ENCODE peak calls at places on chromosome 16, in nine cellular contexts. One of them, this sample, is unnamed.

GRCh38 chr16:64428463-64428862 is 693.4 kb downstream of the CDH11 start:
- DNase-seq in AG09319: peak
- DNase-seq in GM20000: no peak
- DNase-seq in GM12864: no peak
- DNase-seq in cardiac fibroblast: peak
- DNase-seq in GM12878: no peak
- DNase-seq in AG04449: no peak
- DNase-seq in CD4-positive, alpha-beta T cell: no peak
- DNase-seq in fibroblast of the aortic adventitia: peak
- DNase-seq in this sample: no peak

GRCh38 chr16:55061126-55061525 is 130.5 kb downstream of the IRX5 start:
- DNase-seq in AG09319: no peak
- DNase-seq in GM20000: no peak
- DNase-seq in GM12864: no peak
- DNase-seq in cardiac fibroblast: no peak
- DNase-seq in GM12878: no peak
- DNase-seq in AG04449: no peak
- DNase-seq in CD4-positive, alpha-beta T cell: no peak
- DNase-seq in fibroblast of the aortic adventitia: no peak
- DNase-seq in this sample: no peak

GRCh38 chr16:82043680-82044584 is 8.9 kb downstream of the HSD17B2 start:
- DNase-seq in AG09319: peak
- DNase-seq in GM20000: no peak
- DNase-seq in GM12864: no peak
- DNase-seq in cardiac fibroblast: peak
- DNase-seq in GM12878: no peak
- DNase-seq in AG04449: peak
- DNase-seq in CD4-positive, alpha-beta T cell: no peak
- DNase-seq in fibroblast of the aortic adventitia: peak
- DNase-seq in this sample: no peak

GRCh38 chr16:82096641-82097040 is 61.6 kb downstream of the HSD17B2 start:
- DNase-seq in AG09319: no peak
- DNase-seq in GM20000: no peak
- DNase-seq in GM12864: no peak
- DNase-seq in cardiac fibroblast: no peak
- DNase-seq in GM12878: no peak
- DNase-seq in AG04449: no peak
- DNase-seq in CD4-positive, alpha-beta T cell: no peak
- DNase-seq in fibroblast of the aortic adventitia: no peak
- DNase-seq in this sample: no peak

GRCh38 chr16:81905277-81905676 is 106.0 kb downstream of the SDR42E1 start:
- DNase-seq in AG09319: no peak
- DNase-seq in GM20000: no peak
- DNase-seq in GM12864: no peak
- DNase-seq in cardiac fibroblast: no peak
- DNase-seq in GM12878: no peak
- DNase-seq in AG04449: no peak
- DNase-seq in CD4-positive, alpha-beta T cell: no peak
- DNase-seq in fibroblast of the aortic adventitia: no peak
- DNase-seq in this sample: no peak

GRCh38 chr16:4388275-4389021 is 16.8 kb downstream of the VASN start:
- DNase-seq in AG09319: no peak
- DNase-seq in GM20000: no peak
- DNase-seq in GM12864: no peak
- DNase-seq in cardiac fibroblast: peak
- DNase-seq in GM12878: no peak
- DNase-seq in AG04449: no peak
- DNase-seq in CD4-positive, alpha-beta T cell: no peak
- DNase-seq in fibroblast of the aortic adventitia: peak
- DNase-seq in this sample: no peak

GRCh38 chr16:52597772-52598483 is 51.0 kb upstream of the TOX3 start:
- DNase-seq in AG09319: no peak
- DNase-seq in GM20000: no peak
- DNase-seq in GM12864: no peak
- DNase-seq in cardiac fibroblast: no peak
- DNase-seq in GM12878: no peak
- DNase-seq in AG04449: no peak
- DNase-seq in CD4-positive, alpha-beta T cell: no peak
- DNase-seq in fibroblast of the aortic adventitia: no peak
- DNase-seq in this sample: no peak

GRCh38 chr16:14132696-14133048 is 61.6 kb downstream of the MRTFB start:
- DNase-seq in AG09319: no peak
- DNase-seq in GM20000: peak
- DNase-seq in GM12864: no peak
- DNase-seq in cardiac fibroblast: no peak
- DNase-seq in GM12878: no peak
- DNase-seq in AG04449: no peak
- DNase-seq in CD4-positive, alpha-beta T cell: no peak
- DNase-seq in fibroblast of the aortic adventitia: no peak
- DNase-seq in this sample: peak

GRCh38 chr16:55057866-55058265 is 127.2 kb downstream of the IRX5 start:
- DNase-seq in AG09319: no peak
- DNase-seq in GM20000: no peak
- DNase-seq in GM12864: no peak
- DNase-seq in cardiac fibroblast: no peak
- DNase-seq in GM12878: no peak
- DNase-seq in AG04449: no peak
- DNase-seq in CD4-positive, alpha-beta T cell: no peak
- DNase-seq in fibroblast of the aortic adventitia: no peak
- DNase-seq in this sample: no peak

GRCh38 chr16:84741351-84741791 is 41.6 kb downstream of the USP10 start:
- DNase-seq in AG09319: no peak
- DNase-seq in GM20000: no peak
- DNase-seq in GM12864: no peak
- DNase-seq in cardiac fibroblast: peak
- DNase-seq in GM12878: no peak
- DNase-seq in AG04449: no peak
- DNase-seq in CD4-positive, alpha-beta T cell: no peak
- DNase-seq in fibroblast of the aortic adventitia: peak
- DNase-seq in this sample: no peak

GRCh38 chr16:48535831-48536599 is 74.0 kb downstream of the N4BP1 start:
- DNase-seq in AG09319: peak
- DNase-seq in GM20000: peak
- DNase-seq in GM12864: no peak
- DNase-seq in cardiac fibroblast: peak
- DNase-seq in GM12878: peak
- DNase-seq in AG04449: peak
- DNase-seq in CD4-positive, alpha-beta T cell: no peak
- DNase-seq in fibroblast of the aortic adventitia: peak
- DNase-seq in this sample: peak

GRCh38 chr16:85309656-85310587 is 197.7 kb upstream of the CIBAR2 start:
- DNase-seq in AG09319: no peak
- DNase-seq in GM20000: no peak
- DNase-seq in GM12864: no peak
- DNase-seq in cardiac fibroblast: no peak
- DNase-seq in GM12878: no peak
- DNase-seq in AG04449: no peak
- DNase-seq in CD4-positive, alpha-beta T cell: no peak
- DNase-seq in fibroblast of the aortic adventitia: no peak
- DNase-seq in this sample: peak

GRCh38 chr16:17299790-17300189 is 171.0 kb downstream of the XYLT1 start:
- DNase-seq in AG09319: no peak
- DNase-seq in GM20000: no peak
- DNase-seq in GM12864: no peak
- DNase-seq in cardiac fibroblast: no peak
- DNase-seq in GM12878: no peak
- DNase-seq in AG04449: no peak
- DNase-seq in CD4-positive, alpha-beta T cell: no peak
- DNase-seq in fibroblast of the aortic adventitia: no peak
- DNase-seq in this sample: no peak

GRCh38 chr16:48613061-48613957 is 3.3 kb upstream of the N4BP1 start:
- DNase-seq in AG09319: peak
- DNase-seq in GM20000: peak
- DNase-seq in GM12864: no peak
- DNase-seq in cardiac fibroblast: peak
- DNase-seq in GM12878: no peak
- DNase-seq in AG04449: peak
- DNase-seq in CD4-positive, alpha-beta T cell: peak
- DNase-seq in fibroblast of the aortic adventitia: peak
- DNase-seq in this sample: peak

GRCh38 chr16:84649511-84649861 is 1.2 kb downstream of the KLHL36 start:
- DNase-seq in AG09319: no peak
- DNase-seq in GM20000: no peak
- DNase-seq in GM12864: no peak
- DNase-seq in cardiac fibroblast: no peak
- DNase-seq in GM12878: no peak
- DNase-seq in AG04449: no peak
- DNase-seq in CD4-positive, alpha-beta T cell: no peak
- DNase-seq in fibroblast of the aortic adventitia: no peak
- DNase-seq in this sample: no peak

GRCh38 chr16:54236761-54237160 is 49.8 kb downstream of the IRX3 start:
- DNase-seq in AG09319: peak
- DNase-seq in GM20000: no peak
- DNase-seq in GM12864: no peak
- DNase-seq in cardiac fibroblast: peak
- DNase-seq in GM12878: no peak
- DNase-seq in AG04449: peak
- DNase-seq in CD4-positive, alpha-beta T cell: no peak
- DNase-seq in fibroblast of the aortic adventitia: peak
- DNase-seq in this sample: no peak

GRCh38 chr16:24139282-24139681 is 116.9 kb upstream of the CACNG3 start:
- DNase-seq in AG09319: no peak
- DNase-seq in GM20000: no peak
- DNase-seq in GM12864: no peak
- DNase-seq in cardiac fibroblast: no peak
- DNase-seq in GM12878: no peak
- DNase-seq in AG04449: no peak
- DNase-seq in CD4-positive, alpha-beta T cell: no peak
- DNase-seq in fibroblast of the aortic adventitia: no peak
- DNase-seq in this sample: no peak

GRCh38 chr16:59702531-59702930 is 968.4 kb upstream of the GOT2 start:
- DNase-seq in AG09319: no peak
- DNase-seq in GM20000: no peak
- DNase-seq in GM12864: no peak
- DNase-seq in cardiac fibroblast: no peak
- DNase-seq in GM12878: no peak
- DNase-seq in AG04449: no peak
- DNase-seq in CD4-positive, alpha-beta T cell: no peak
- DNase-seq in fibroblast of the aortic adventitia: no peak
- DNase-seq in this sample: no peak

GRCh38 chr16:65546353-65546791 is 424.5 kb upstream of the CDH11 start:
- DNase-seq in AG09319: peak
- DNase-seq in GM20000: no peak
- DNase-seq in GM12864: no peak
- DNase-seq in cardiac fibroblast: peak
- DNase-seq in GM12878: no peak
- DNase-seq in AG04449: no peak
- DNase-seq in CD4-positive, alpha-beta T cell: no peak
- DNase-seq in fibroblast of the aortic adventitia: peak
- DNase-seq in this sample: no peak

GRCh38 chr16:24041834-24042631 is 206.2 kb downstream of the PRKCB start:
- DNase-seq in AG09319: peak
- DNase-seq in GM20000: peak
- DNase-seq in GM12864: peak
- DNase-seq in cardiac fibroblast: peak
- DNase-seq in GM12878: peak
- DNase-seq in AG04449: no peak
- DNase-seq in CD4-positive, alpha-beta T cell: peak
- DNase-seq in fibroblast of the aortic adventitia: peak
- DNase-seq in this sample: peak

GRCh38 chr16:51129105-51129504 is 22.0 kb downstream of the SALL1 start:
- DNase-seq in AG09319: no peak
- DNase-seq in GM20000: no peak
- DNase-seq in GM12864: no peak
- DNase-seq in cardiac fibroblast: no peak
- DNase-seq in GM12878: no peak
- DNase-seq in AG04449: no peak
- DNase-seq in CD4-positive, alpha-beta T cell: no peak
- DNase-seq in fibroblast of the aortic adventitia: peak
- DNase-seq in this sample: no peak

GRCh38 chr16:4505356-4506153 is 29.4 kb downstream of the HMOX2 start:
- DNase-seq in AG09319: no peak
- DNase-seq in GM20000: peak
- DNase-seq in GM12864: peak
- DNase-seq in cardiac fibroblast: no peak
- DNase-seq in GM12878: peak
- DNase-seq in AG04449: no peak
- DNase-seq in CD4-positive, alpha-beta T cell: peak
- DNase-seq in fibroblast of the aortic adventitia: no peak
- DNase-seq in this sample: peak

GRCh38 chr16:75251280-75252048 is at the start of gene BCAR1:
- DNase-seq in AG09319: peak
- DNase-seq in GM20000: peak
- DNase-seq in GM12864: no peak
- DNase-seq in cardiac fibroblast: peak
- DNase-seq in GM12878: no peak
- DNase-seq in AG04449: peak
- DNase-seq in CD4-positive, alpha-beta T cell: no peak
- DNase-seq in fibroblast of the aortic adventitia: peak
- DNase-seq in this sample: peak

GRCh38 chr16:88811850-88812736 is at the start of gene APRT:
- DNase-seq in AG09319: peak
- DNase-seq in GM20000: peak
- DNase-seq in GM12864: peak
- DNase-seq in cardiac fibroblast: peak
- DNase-seq in GM12878: peak
- DNase-seq in AG04449: peak
- DNase-seq in CD4-positive, alpha-beta T cell: peak
- DNase-seq in fibroblast of the aortic adventitia: peak
- DNase-seq in this sample: peak
- TF ChIP-seq CTCF in AG09319: no peak
- TF ChIP-seq CTCF in GM20000: peak
- TF ChIP-seq CTCF in GM12864: no peak
- TF ChIP-seq CTCF in cardiac fibroblast: no peak
- TF ChIP-seq CTCF in GM12878: no peak
- TF ChIP-seq CTCF in AG04449: peak
- TF ChIP-seq CTCF in CD4-positive, alpha-beta T cell: peak
- TF ChIP-seq CTCF in fibroblast of the aortic adventitia: peak
- TF ChIP-seq CTCF in this sample: peak

GRCh38 chr16:12166271-12166670 is 189.7 kb downstream of the SNX29 start:
- DNase-seq in AG09319: no peak
- DNase-seq in GM20000: no peak
- DNase-seq in GM12864: no peak
- DNase-seq in cardiac fibroblast: no peak
- DNase-seq in GM12878: no peak
- DNase-seq in AG04449: no peak
- DNase-seq in CD4-positive, alpha-beta T cell: no peak
- DNase-seq in fibroblast of the aortic adventitia: no peak
- DNase-seq in this sample: no peak
- TF ChIP-seq CTCF in AG09319: no peak
- TF ChIP-seq CTCF in GM20000: no peak
- TF ChIP-seq CTCF in GM12864: no peak
- TF ChIP-seq CTCF in cardiac fibroblast: no peak
- TF ChIP-seq CTCF in GM12878: no peak
- TF ChIP-seq CTCF in AG04449: no peak
- TF ChIP-seq CTCF in CD4-positive, alpha-beta T cell: no peak
- TF ChIP-seq CTCF in fibroblast of the aortic adventitia: no peak
- TF ChIP-seq CTCF in this sample: no peak

GRCh38 chr16:2056681-2057407 is 9.1 kb downstream of the TSC2 start:
- DNase-seq in AG09319: no peak
- DNase-seq in GM20000: no peak
- DNase-seq in GM12864: no peak
- DNase-seq in cardiac fibroblast: no peak
- DNase-seq in GM12878: no peak
- DNase-seq in AG04449: no peak
- DNase-seq in CD4-positive, alpha-beta T cell: no peak
- DNase-seq in fibroblast of the aortic adventitia: no peak
- DNase-seq in this sample: no peak
- TF ChIP-seq CTCF in AG09319: peak
- TF ChIP-seq CTCF in GM20000: no peak
- TF ChIP-seq CTCF in GM12864: peak
- TF ChIP-seq CTCF in cardiac fibroblast: peak
- TF ChIP-seq CTCF in GM12878: no peak
- TF ChIP-seq CTCF in AG04449: no peak
- TF ChIP-seq CTCF in CD4-positive, alpha-beta T cell: no peak
- TF ChIP-seq CTCF in fibroblast of the aortic adventitia: no peak
- TF ChIP-seq CTCF in this sample: no peak

GRCh38 chr16:6335072-6335471 is 997.6 kb upstream of the RBFOX1 start:
- DNase-seq in AG09319: no peak
- DNase-seq in GM20000: no peak
- DNase-seq in GM12864: no peak
- DNase-seq in cardiac fibroblast: no peak
- DNase-seq in GM12878: no peak
- DNase-seq in AG04449: no peak
- DNase-seq in CD4-positive, alpha-beta T cell: no peak
- DNase-seq in fibroblast of the aortic adventitia: no peak
- DNase-seq in this sample: no peak
- TF ChIP-seq CTCF in AG09319: peak
- TF ChIP-seq CTCF in GM20000: peak
- TF ChIP-seq CTCF in GM12864: peak
- TF ChIP-seq CTCF in cardiac fibroblast: peak
- TF ChIP-seq CTCF in GM12878: peak
- TF ChIP-seq CTCF in AG04449: no peak
- TF ChIP-seq CTCF in CD4-positive, alpha-beta T cell: no peak
- TF ChIP-seq CTCF in fibroblast of the aortic adventitia: peak
- TF ChIP-seq CTCF in this sample: peak